ENCODE peak calls at places on chromosomes 2 and 18, in nine cellular contexts. J, K, H, B, P, L, W, O and G are unnamed samples.
A peak's percentile ranks its signal among the peaks of the same experiment; 100 is the strongest.

GRCh38 chr2:27441226-27441926 is 805 bp upstream of the KRTCAP3 start:
- DNase-seq in J (no peak), K (no peak), H (no peak), B (no peak), P (no peak), L (no peak), W (no peak), O (no peak), G (no peak)

GRCh38 chr2:46770622-46771021 is 145.0 kb downstream of the MCFD2 start:
- DNase-seq in J (no peak), K (no peak), H (no peak), B (no peak), P (no peak), L (no peak), W (no peak), O (no peak), G (no peak)

GRCh38 chr2:188622898-188623297 is 331.2 kb downstream of the GULP1 start:
- DNase-seq in J (no peak), K (no peak), H (no peak), B (no peak), P (no peak), L (no peak), W (no peak), O (no peak), G (no peak)

GRCh38 chr2:174787485-174788205 is 23.4 kb upstream of the CHRNA1 start:
- DNase-seq in J (no peak), K (no peak), H (no peak), B (no peak), P (no peak), L (no peak), W (no peak), O (no peak), G (no peak)

GRCh38 chr2:200455958-200456421 is 53.9 kb downstream of the KCTD18 start:
- DNase-seq in J (no peak), K (no peak), H (no peak), B (no peak), P (no peak), L (no peak), W (peak; percentile 33), O (no peak), G (no peak)

GRCh38 chr2:32864337-32864736 is 82.4 kb upstream of the LTBP1 start:
- DNase-seq in J (no peak), K (no peak), H (no peak), B (no peak), P (no peak), L (no peak), W (no peak), O (no peak), G (no peak)

GRCh38 chr2:113992090-113992489 is 102.2 kb downstream of the ACTR3 start:
- DNase-seq in J (no peak), K (no peak), H (no peak), B (no peak), P (no peak), L (peak; percentile 34), W (no peak), O (no peak), G (no peak)

GRCh38 chr2:196586511-196586991 is 53.0 kb upstream of the CCDC150 start:
- DNase-seq in J (no peak), K (no peak), H (no peak), B (no peak), P (no peak), L (peak; percentile 74), W (no peak), O (no peak), G (no peak)

GRCh38 chr2:65227035-65227470 is 578 bp upstream of the ACTR2 start:
- DNase-seq in J (no peak), K (no peak), H (peak; percentile 56), B (no peak), P (no peak), L (peak; percentile 29), W (no peak), O (no peak), G (peak; percentile 35)

GRCh38 chr2:72579595-72580180 is 246.1 kb downstream of the EXOC6B start:
- DNase-seq in J (no peak), K (no peak), H (no peak), B (no peak), P (no peak), L (peak; percentile 28), W (no peak), O (no peak), G (no peak)

GRCh38 chr2:69767034-69767433 is 25.1 kb downstream of the ANXA4 start:
- DNase-seq in J (no peak), K (no peak), H (no peak), B (no peak), P (no peak), L (no peak), W (no peak), O (no peak), G (no peak)

GRCh38 chr2:70715161-70715985 is 52.6 kb downstream of the ADD2 start:
- DNase-seq in J (no peak), K (no peak), H (no peak), B (no peak), P (no peak), L (no peak), W (no peak), O (no peak), G (no peak)

GRCh38 chr2:103138123-103138886 is 376.5 kb downstream of the TMEM182 start:
- DNase-seq in J (no peak), K (no peak), H (no peak), B (no peak), P (no peak), L (no peak), W (no peak), O (no peak), G (no peak)

GRCh38 chr2:134549104-134549503 is 169.7 kb downstream of the TMEM163 start:
- DNase-seq in J (no peak), K (no peak), H (no peak), B (no peak), P (no peak), L (peak; percentile 62), W (no peak), O (no peak), G (no peak)

GRCh38 chr2:3655871-3656761 is 1.9 kb upstream of the ALLC start:
- DNase-seq in J (no peak), K (no peak), H (no peak), B (no peak), P (no peak), L (no peak), W (no peak), O (no peak), G (no peak)

GRCh38 chr18:24009651-24010333 is 4.8 kb upstream of the TTC39C start:
- DNase-seq in J (no peak), K (no peak), H (no peak), B (no peak), P (no peak), L (peak; percentile 57), W (peak; percentile 78), O (no peak), G (no peak)

GRCh38 chr2:99488999-99489757 is 639 bp downstream of the REV1 start:
- DNase-seq in J (peak; percentile 83), K (peak; percentile 56), H (peak; percentile 84), B (no peak), P (peak; percentile 70), L (peak; percentile 43), W (peak; percentile 47), O (peak; percentile 47), G (peak; percentile 75)

GRCh38 chr2:85516649-85517389 is 22.1 kb upstream of the MAT2A start:
- DNase-seq in J (no peak), K (no peak), H (no peak), B (no peak), P (peak; percentile 78), L (no peak), W (no peak), O (no peak), G (peak; percentile 77)

GRCh38 chr2:207133862-207134519 is 31.8 kb downstream of the KLF7 start:
- DNase-seq in J (peak; percentile 85), K (no peak), H (peak; percentile 78), B (peak; percentile 72), P (no peak), L (no peak), W (no peak), O (peak; percentile 61), G (peak; percentile 55)

GRCh38 chr2:137829251-137829650 is 135.0 kb upstream of the HNMT start:
- DNase-seq in J (no peak), K (no peak), H (no peak), B (no peak), P (no peak), L (no peak), W (no peak), O (no peak), G (no peak)

GRCh38 chr2:192373754-192374153 is 179.0 kb upstream of the TMEFF2 start:
- DNase-seq in J (no peak), K (no peak), H (no peak), B (no peak), P (no peak), L (no peak), W (no peak), O (no peak), G (no peak)
- H3K27ac ChIP-seq in J (no peak overlapping the region), K (no peak overlapping the region), H (no peak overlapping the region), B (no peak overlapping the region), P (no peak overlapping the region), L (no peak overlapping the region), W (no peak overlapping the region), O (no peak overlapping the region), G (no peak overlapping the region)

GRCh38 chr18:58785171-58785805 is 79.4 kb upstream of the ZNF532 start:
- DNase-seq in J (no peak), K (peak; percentile 61), H (no peak), B (peak; percentile 31), P (peak; percentile 43), L (peak; percentile 99), W (no peak), O (no peak), G (no peak)
- TF ChIP-seq CTCF in J (no peak), K (peak; percentile 8), H (no peak), B (no peak), P (no peak), L (peak; percentile 24), W (no peak), O (no peak), G (no peak)

GRCh38 chr2:13006829-13007715 is 290.3 kb downstream of the TRIB2 start:
- DNase-seq in J (peak; percentile 65), K (no peak), H (no peak), B (peak; percentile 67), P (peak; percentile 68), L (peak; percentile 40), W (peak; percentile 38), O (peak; percentile 20), G (peak; percentile 65)
- H3K4me3 ChIP-seq in J (peak overlapping the region; percentile 23), K (peak overlapping the region; percentile 33), H (no peak overlapping the region), B (peak overlapping the region; percentile 28), P (no peak overlapping the region), L (peak overlapping the region; percentile 14), W (no peak overlapping the region), O (no peak overlapping the region), G (no peak overlapping the region)

GRCh38 chr18:22191346-22191710 is 21.9 kb downstream of the GATA6 start:
- DNase-seq in J (no peak), K (no peak), H (no peak), B (no peak), P (no peak), L (no peak), W (no peak), O (no peak), G (no peak)
- H3K27ac ChIP-seq in J (peak overlapping the region; percentile 100), K (no peak overlapping the region), H (peak overlapping the region; percentile 54), B (peak overlapping the region; percentile 70), P (peak overlapping the region; percentile 77), L (no peak overlapping the region), W (peak overlapping the region; percentile 85), O (no peak overlapping the region), G (peak overlapping the region; percentile 86)